ENCODE peak calls at places on chromosomes 13 and 19, in seven cellular contexts. H is Peyer's patch; M is CD8-positive, alpha-beta T cell; V is IMR-90; W is upper lobe of right lung; Y is ovary; G is GM23248. X is an unnamed sample.

GRCh38 chr19:31073485-31074221 is 275.6 kb downstream of the TSHZ3 start:
- DNase-seq in H (no peak), M (no peak), V (no peak), W (no peak), Y (no peak), G (no peak), X (no peak)

GRCh38 chr13:20363604-20364003 is 131.5 kb upstream of the GJB6 start:
- DNase-seq in H (no peak), M (no peak), V (no peak), W (no peak), Y (no peak), G (no peak), X (no peak)

GRCh38 chr19:19447536-19448237 is 42.2 kb downstream of the GATAD2A start:
- DNase-seq in H (peak; percentile 24), M (peak; percentile 54), V (peak; percentile 28), W (no peak), Y (no peak), G (peak; percentile 27), X (peak; percentile 33)

GRCh38 chr13:62564770-62565169 is 1149.1 kb upstream of the PCDH20 start:
- DNase-seq in H (no peak), M (no peak), V (no peak), W (no peak), Y (no peak), G (no peak), X (no peak)

GRCh38 chr13:77565635-77566034 is 30.1 kb downstream of the SCEL start:
- DNase-seq in H (no peak), M (no peak), V (peak; percentile 9), W (no peak), Y (no peak), G (peak; percentile 65), X (no peak)

GRCh38 chr13:94249512-94249911 is 230.0 kb downstream of the DCT start:
- DNase-seq in H (no peak), M (no peak), V (peak; percentile 88), W (no peak), Y (no peak), G (peak; percentile 78), X (no peak)

GRCh38 chr19:37930416-37930815 is 23.4 kb downstream of the SIPA1L3 start:
- DNase-seq in H (no peak), M (no peak), V (no peak), W (peak; percentile 70), Y (no peak), G (peak; percentile 27), X (no peak)

GRCh38 chr19:30070970-30071632 is 129.1 kb downstream of the URI1 start:
- DNase-seq in H (peak; percentile 40), M (no peak), V (no peak), W (peak; percentile 48), Y (no peak), G (no peak), X (no peak)

GRCh38 chr13:112106467-112107141 is 39.7 kb downstream of the SOX1 start:
- DNase-seq in H (no peak), M (no peak), V (no peak), W (no peak), Y (no peak), G (no peak), X (no peak)

GRCh38 chr19:53868091-53868891 is 608 bp downstream of the MYADM start:
- DNase-seq in H (peak; percentile 72), M (no peak), V (peak; percentile 42), W (peak; percentile 84), Y (peak; percentile 61), G (peak; percentile 86), X (no peak)

GRCh38 chr19:53872762-53873161 is 5.1 kb downstream of the MYADM start:
- DNase-seq in H (no peak), M (no peak), V (no peak), W (no peak), Y (no peak), G (no peak), X (no peak)

GRCh38 chr19:53871448-53871847 is 3.8 kb downstream of the MYADM start:
- DNase-seq in H (no peak), M (no peak), V (no peak), W (no peak), Y (no peak), G (no peak), X (no peak)

GRCh38 chr19:53868892-53869804 is 1.5 kb downstream of the MYADM start:
- DNase-seq in H (peak; percentile 90), M (peak; percentile 84), V (peak; percentile 84), W (peak; percentile 95), Y (peak; percentile 90), G (peak; percentile 93), X (peak; percentile 91)

GRCh38 chr19:53870485-53870844 is 2.8 kb downstream of the MYADM start:
- DNase-seq in H (no peak), M (no peak), V (no peak), W (no peak), Y (no peak), G (no peak), X (no peak)
- H3K4me3 ChIP-seq in H (peak overlapping the region; percentile 58), M (peak overlapping the region; percentile 19), V (peak overlapping the region; percentile 13), W (peak overlapping the region; percentile 16), Y (no peak overlapping the region), G (peak overlapping the region; percentile 9), X (no peak overlapping the region)

GRCh38 chr19:42273407-42274064 is 4.5 kb downstream of the CIC start:
- DNase-seq in H (peak; percentile 34), M (no peak), V (no peak), W (peak; percentile 67), Y (peak; percentile 34), G (no peak), X (no peak)

GRCh38 chr19:42272535-42272897 is 3.5 kb downstream of the CIC start:
- DNase-seq in H (no peak), M (no peak), V (no peak), W (no peak), Y (no peak), G (no peak), X (no peak)

GRCh38 chr19:42274065-42274682 is 5.1 kb downstream of the CIC start:
- DNase-seq in H (peak; percentile 39), M (no peak), V (no peak), W (no peak), Y (peak; percentile 42), G (no peak), X (no peak)

GRCh38 chr19:42271861-42272534 is 2.9 kb downstream of the CIC start:
- DNase-seq in H (no peak), M (no peak), V (no peak), W (no peak), Y (peak; percentile 41), G (no peak), X (no peak)

GRCh38 chr19:42272989-42273406 is 3.9 kb downstream of the CIC start:
- DNase-seq in H (no peak), M (peak; percentile 44), V (no peak), W (no peak), Y (peak; percentile 31), G (no peak), X (no peak)
- H3K4me1 ChIP-seq in H (peaks cover 3% of the 10 kb centered on the region), M (peaks cover 44% of the 10 kb centered on the region), V (peaks cover 15% of the 10 kb centered on the region), W (peaks cover 48% of the 10 kb centered on the region), Y (peaks cover 4% of the 10 kb centered on the region), G (peaks cover 28% of the 10 kb centered on the region), X (peaks cover 31% of the 10 kb centered on the region)

GRCh38 chr19:4654437-4655361 is 15.4 kb downstream of the TNFAIP8L1 start:
- DNase-seq in H (no peak), M (no peak), V (no peak), W (no peak), Y (no peak), G (no peak), X (no peak)
- H3K36me3 ChIP-seq in H (peaks cover 68% of the 10 kb centered on the region), M (peaks cover 16% of the 10 kb centered on the region), V (peaks cover 42% of the 10 kb centered on the region), W (peaks cover 55% of the 10 kb centered on the region), Y (peaks cover 2% of the 10 kb centered on the region), G (peaks cover 10% of the 10 kb centered on the region), X (peaks cover 31% of the 10 kb centered on the region)

DNA sequence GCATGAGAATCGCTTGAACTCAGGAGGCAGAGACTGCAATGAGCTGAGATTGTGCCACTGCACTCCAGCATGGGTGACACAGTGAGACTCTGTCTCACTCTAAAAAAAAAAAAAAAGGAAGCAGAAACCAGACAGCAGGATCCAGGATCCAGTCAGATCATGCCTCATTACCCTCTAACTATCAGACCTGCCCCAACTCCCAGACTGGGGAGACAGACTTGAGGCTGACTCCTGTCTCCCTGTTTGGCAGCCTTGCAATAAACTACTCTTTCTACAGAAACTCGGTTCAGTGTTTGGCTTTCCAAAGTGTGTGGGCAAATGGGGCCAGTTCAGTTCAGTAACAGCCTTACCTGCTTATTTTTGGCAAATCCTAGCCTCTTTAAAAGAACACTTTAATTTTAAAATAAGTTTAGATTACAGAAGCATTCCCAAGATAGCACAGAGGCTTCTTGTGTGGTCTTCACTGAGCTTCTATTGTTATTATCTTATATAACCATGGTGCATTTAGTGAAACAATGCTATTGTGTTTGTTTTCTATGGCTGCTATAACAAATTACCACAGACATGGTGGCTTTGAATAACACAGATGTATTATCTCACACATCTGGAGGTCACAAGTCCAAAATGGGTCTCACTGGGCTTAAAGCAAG is 18.5 kb downstream of the RASL11A start:
- DNase-seq in H (no peak), M (no peak), V (no peak), W (no peak), Y (no peak), G (no peak), X (no peak)
- H3K4me3 ChIP-seq in H (no peak overlapping the region), M (no peak overlapping the region), V (no peak overlapping the region), W (no peak overlapping the region), Y (no peak overlapping the region), G (no peak overlapping the region), X (no peak overlapping the region)

GRCh38 chr19:16590876-16591802 is 18.9 kb upstream of the SLC35E1 start:
- DNase-seq in H (no peak), M (no peak), V (no peak), W (no peak), Y (no peak), G (no peak), X (no peak)
- H3K4me1 ChIP-seq in H (no peaks in the 10 kb centered on the region), M (peaks cover 79% of the 10 kb centered on the region), V (peaks cover 30% of the 10 kb centered on the region), W (peaks cover 68% of the 10 kb centered on the region), Y (peaks cover 23% of the 10 kb centered on the region), G (peaks cover 19% of the 10 kb centered on the region), X (peaks cover 60% of the 10 kb centered on the region)

GRCh38 chr13:110663044-110663443 is 42.9 kb downstream of the CARS2 start:
- DNase-seq in H (no peak), M (no peak), V (no peak), W (no peak), Y (no peak), G (no peak), X (no peak)

GRCh38 chr13:110663491-110663890 is 42.4 kb downstream of the CARS2 start:
- DNase-seq in H (no peak), M (no peak), V (no peak), W (no peak), Y (no peak), G (no peak), X (no peak)

GRCh38 chr13:110664673-110665072 is 41.2 kb downstream of the CARS2 start:
- DNase-seq in H (no peak), M (no peak), V (no peak), W (no peak), Y (no peak), G (no peak), X (no peak)

GRCh38 chr13:110665491-110666254 is 40.2 kb downstream of the CARS2 start:
- DNase-seq in H (no peak), M (no peak), V (no peak), W (no peak), Y (no peak), G (no peak), X (no peak)

GRCh38 chr13:110664074-110664473 is 41.8 kb downstream of the CARS2 start:
- DNase-seq in H (no peak), M (no peak), V (no peak), W (no peak), Y (no peak), G (no peak), X (no peak)
- H3K36me3 ChIP-seq in H (peaks cover 58% of the 10 kb centered on the region), M (peaks cover 33% of the 10 kb centered on the region), V (peaks cover 58% of the 10 kb centered on the region), W (peaks cover 70% of the 10 kb centered on the region), Y (no peaks in the 10 kb centered on the region), G (peaks cover 54% of the 10 kb centered on the region), X (peaks cover 56% of the 10 kb centered on the region)